ENCODE peak calls at places on chromosomes 4 and X, in nine cellular contexts. K is sigmoid colon; B is colonic mucosa; M is psoas muscle; W is heart right ventricle; R is A673; Q is CD8-positive, alpha-beta T cell; H is ascending aorta; S is endodermal cell. T is an unnamed sample.

GRCh38 chr4:139279723-139280620 is at the start of gene MGARP:
- DNase-seq in Q (no peak), W (peak; percentile 29), S (peak; percentile 91), K (no peak), M (peak; percentile 31), R (peak; percentile 55), B (no peak), H (peak; percentile 68), T (no peak)

GRCh38 chr4:2045518-2045951 is 13.6 kb upstream of the NAT8L start:
- DNase-seq in Q (no peak), K (no peak), B (no peak), M (peak; percentile 54), R (no peak), H (peak; percentile 50), S (no peak), W (no peak), T (no peak)

GRCh38 chr4:177404980-177405379 is 37.3 kb downstream of the AGA start:
- DNase-seq in R (no peak), H (no peak), Q (no peak), K (no peak), M (no peak), B (no peak), S (no peak), W (no peak), T (no peak)

GRCh38 chr4:146255874-146256273 is 41.5 kb downstream of the REELD1 start:
- DNase-seq in M (no peak), K (no peak), R (peak; percentile 76), B (no peak), W (no peak), Q (no peak), S (no peak), H (no peak), T (no peak)

GRCh38 chr4:95232358-95233156 is 316.2 kb downstream of the UNC5C start:
- DNase-seq in H (no peak), S (no peak), K (no peak), M (no peak), W (no peak), R (no peak), Q (no peak), B (no peak), T (no peak)

GRCh38 chr4:169668069-169668721 is 47.8 kb downstream of the CLCN3 start:
- DNase-seq in K (no peak), R (no peak), M (no peak), Q (no peak), B (no peak), W (no peak), H (no peak), S (no peak), T (no peak)

GRCh38 chr4:137387924-137388323 is 144.4 kb downstream of the PCDH18 start:
- DNase-seq in B (no peak), R (peak; percentile 8), M (no peak), K (no peak), Q (no peak), S (no peak), H (no peak), W (no peak), T (no peak)

GRCh38 chrX:16892504-16893362 is 22.6 kb upstream of the RBBP7 start:
- DNase-seq in R (peak; percentile 91), K (peak; percentile 77), B (peak; percentile 87), H (peak; percentile 87), Q (peak; percentile 40), S (peak; percentile 95), W (peak; percentile 18), M (peak; percentile 44), T (peak; percentile 46)

GRCh38 chr4:1115528-1116293 is 2.3 kb upstream of the RNF212 start:
- DNase-seq in S (no peak), R (no peak), K (no peak), H (no peak), M (no peak), Q (no peak), B (no peak), W (no peak), T (no peak)

GRCh38 chr4:138178566-138178965 is 63.6 kb downstream of the SLC7A11 start:
- DNase-seq in S (no peak), Q (no peak), K (no peak), B (no peak), H (no peak), W (no peak), R (no peak), M (no peak), T (no peak)

GRCh38 chr4:23384741-23385140 is 505.1 kb downstream of the PPARGC1A start:
- DNase-seq in H (no peak), R (no peak), Q (no peak), K (no peak), W (no peak), B (no peak), S (no peak), M (no peak), T (no peak)

GRCh38 chrX:133922390-133922772 is 63.0 kb downstream of the GPC3 start:
- DNase-seq in S (no peak), Q (no peak), B (no peak), W (no peak), K (no peak), H (no peak), M (no peak), R (no peak), T (no peak)

GRCh38 chr4:126697748-126698147 is 935.0 kb upstream of the INTU start:
- DNase-seq in R (peak; percentile 6), B (no peak), W (no peak), H (no peak), Q (no peak), M (no peak), K (no peak), S (no peak), T (no peak)

GRCh38 chr4:134375775-134376174 is 174.2 kb upstream of the PABPC4L start:
- DNase-seq in Q (no peak), R (no peak), S (no peak), H (no peak), B (no peak), K (no peak), W (no peak), M (no peak), T (no peak)

GRCh38 chr4:2284161-2284933 is 22.4 kb upstream of the MXD4 start:
- DNase-seq in B (no peak), W (no peak), H (peak; percentile 40), Q (no peak), S (no peak), K (peak; percentile 55), M (no peak), R (no peak), T (no peak)

GRCh38 chr4:143728171-143728570 is 27.7 kb upstream of the FREM3 start:
- DNase-seq in R (no peak), K (no peak), M (no peak), Q (no peak), W (no peak), H (no peak), B (no peak), S (no peak), T (no peak)

GRCh38 chr4:36523182-36523581 is 241.8 kb downstream of the DTHD1 start:
- DNase-seq in H (no peak), S (no peak), R (no peak), K (no peak), M (no peak), Q (no peak), B (no peak), W (no peak), T (no peak)

GRCh38 chrX:39772057-39772832 is 325.5 kb downstream of the BCOR start:
- DNase-seq in K (no peak), B (no peak), Q (peak; percentile 57), M (no peak), S (peak; percentile 94), H (no peak), R (no peak), W (no peak), T (no peak)

GRCh38 chr4:13541720-13542576 is 2.4 kb downstream of the NKX3-2 start:
- DNase-seq in W (no peak), S (peak; percentile 94), B (peak; percentile 62), H (no peak), M (no peak), Q (peak; percentile 29), R (no peak), K (peak; percentile 78), T (no peak)
- TF ChIP-seq CTCF in W (peak; percentile 49), S (peak; percentile 75), B (peak; percentile 29), H (no peak), M (peak; percentile 22), Q (no peak), R (peak; percentile 23), K (no peak), T (peak; percentile 38)

GRCh38 chrX:44922980-44923379 is 50.0 kb downstream of the KDM6A start:
- DNase-seq in Q (no peak), W (no peak), R (no peak), K (no peak), S (no peak), B (no peak), H (no peak), M (no peak), T (no peak)

GRCh38 chrX:44914532-44915198 is 41.7 kb downstream of the KDM6A start:
- DNase-seq in B (no peak), H (no peak), K (no peak), Q (no peak), S (no peak), M (no peak), R (no peak), W (no peak), T (no peak)

GRCh38 chrX:44915361-44915868 is 42.4 kb downstream of the KDM6A start:
- DNase-seq in R (no peak), W (no peak), K (no peak), Q (no peak), M (no peak), B (no peak), H (no peak), S (no peak), T (no peak)

GRCh38 chrX:44913656-44914531 is 40.9 kb downstream of the KDM6A start:
- DNase-seq in M (no peak), R (no peak), W (no peak), K (no peak), Q (no peak), H (no peak), B (no peak), S (no peak), T (no peak)

GRCh38 chrX:44918722-44919121 is 45.7 kb downstream of the KDM6A start:
- DNase-seq in Q (no peak), H (no peak), B (no peak), R (no peak), W (no peak), M (no peak), K (no peak), S (no peak), T (no peak)
- H3K36me3 ChIP-seq in Q (no peaks in the 10 kb centered on the region), H (no peaks in the 10 kb centered on the region), B (no peaks in the 10 kb centered on the region), R (no peaks in the 10 kb centered on the region), W (no peaks in the 10 kb centered on the region), M (no peaks in the 10 kb centered on the region), K (no peaks in the 10 kb centered on the region), S (no peaks in the 10 kb centered on the region), T (no peaks in the 10 kb centered on the region)

GRCh38 chrX:46918434-46918833 is 6.2 kb downstream of the JADE3 start:
- DNase-seq in B (no peak), R (no peak), H (no peak), M (no peak), S (no peak), W (no peak), K (no peak), Q (no peak), T (no peak)
- TF ChIP-seq CTCF in B (no peak), R (no peak), H (no peak), M (no peak), S (no peak), W (no peak), K (no peak), Q (no peak), T (no peak)

DNA sequence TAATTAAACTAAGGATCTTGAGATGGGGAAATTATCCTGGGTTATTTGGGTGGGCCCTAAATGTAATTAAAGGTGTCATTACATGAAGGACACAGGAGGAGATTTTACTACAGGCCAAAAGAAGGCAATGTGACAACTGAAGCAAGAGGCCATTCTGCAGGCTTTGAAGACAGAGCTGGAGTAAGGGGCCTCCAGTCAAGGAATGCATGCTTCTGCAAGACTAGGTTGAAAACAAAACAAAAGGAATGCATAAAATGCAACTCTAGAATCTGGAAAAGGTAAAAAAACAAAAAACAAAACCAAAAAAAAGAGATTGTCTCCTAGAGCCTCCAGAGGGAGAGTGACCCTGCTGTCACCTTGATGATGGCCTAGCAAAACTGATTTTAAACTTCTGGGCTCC is 21.6 kb downstream of the ERVMER34-1 start:
- DNase-seq in M (no peak), H (no peak), K (no peak), Q (no peak), W (no peak), S (no peak), R (no peak), B (no peak), T (no peak)
- H3K36me3 ChIP-seq in M (no peaks in the 10 kb centered on the region), H (no peaks in the 10 kb centered on the region), K (no peaks in the 10 kb centered on the region), Q (no peaks in the 10 kb centered on the region), W (no peaks in the 10 kb centered on the region), S (no peaks in the 10 kb centered on the region), R (no peaks in the 10 kb centered on the region), B (no peaks in the 10 kb centered on the region), T (no peaks in the 10 kb centered on the region)